ENCODE peak calls at places on chromosomes 16 and 17, in four cellular contexts. T, I, G and W are unnamed samples.

GRCh38 chr16:2715519-2715918 is 4.5 kb downstream of the PRSS27 start:
- DNase-seq in G (peak; percentile 45), I (peak; percentile 52), T (peak; percentile 67), W (peak; percentile 81)

GRCh38 chr16:85046957-85047866 is 19.6 kb downstream of the KIAA0513 start:
- DNase-seq in I (peak; percentile 44), G (peak; percentile 76), T (no peak), W (no peak)

GRCh38 chr16:69412287-69412686 is 12.1 kb upstream of the CYB5B start:
- DNase-seq in G (no peak), I (peak; percentile 41), T (no peak), W (no peak)

GRCh38 chr17:27627514-27627913 is 3.5 kb upstream of the LGALS9 start:
- DNase-seq in G (no peak), T (no peak), I (no peak), W (peak; percentile 84)

GRCh38 chr16:70680495-70681381 is 5.1 kb downstream of the MTSS2 start:
- DNase-seq in G (no peak), T (no peak), I (no peak), W (peak; percentile 68)

GRCh38 chr17:65697661-65698060 is 136.2 kb upstream of the AXIN2 start:
- DNase-seq in G (no peak), I (no peak), T (no peak), W (no peak)

GRCh38 chr17:19718613-19719364 is 2.4 kb upstream of the SLC47A2 start:
- DNase-seq in T (no peak), I (no peak), G (peak; percentile 36), W (no peak)

GRCh38 chr17:42288985-42289862 is 926 bp downstream of the STAT5A start:
- DNase-seq in T (peak; percentile 57), G (peak; percentile 67), I (no peak), W (peak; percentile 86)

GRCh38 chr16:26053889-26054288 is 362.1 kb downstream of the HS3ST4 start:
- DNase-seq in G (no peak), I (no peak), T (no peak), W (no peak)

GRCh38 chr17:57293077-57293476 is 36.8 kb downstream of the MSI2 start:
- DNase-seq in I (peak; percentile 9), G (peak; percentile 61), T (peak; percentile 97), W (no peak)

GRCh38 chr16:14180431-14181059 is 109.4 kb downstream of the MRTFB start:
- DNase-seq in G (no peak), T (no peak), I (no peak), W (no peak)

GRCh38 chr17:65495255-65496060 is 66.0 kb downstream of the AXIN2 start:
- DNase-seq in T (no peak), G (no peak), I (no peak), W (no peak)

GRCh38 chr16:88314991-88315542 is 67.7 kb upstream of the ZNF469 start:
- DNase-seq in T (no peak), G (no peak), I (no peak), W (peak; percentile 50)

GRCh38 chr17:1227917-1228751 is 42.1 kb upstream of the BHLHA9 start:
- DNase-seq in T (no peak), G (peak; percentile 20), I (no peak), W (no peak)

GRCh38 chr16:57185446-57185944 is 344 bp downstream of the PSME3IP1 start:
- DNase-seq in T (no peak), I (peak; percentile 69), G (peak; percentile 60), W (no peak)

GRCh38 chr16:87276091-87276561 is 41.1 kb downstream of the C16orf95 start:
- DNase-seq in G (no peak), T (no peak), I (no peak), W (no peak)

GRCh38 chr16:31409433-31409832 is 16.3 kb downstream of the ITGAD start:
- DNase-seq in I (peak; percentile 7), T (no peak), G (no peak), W (no peak)

GRCh38 chr17:21365016-21365415 is 11.1 kb upstream of the KCNJ12 start:
- DNase-seq in T (no peak), I (no peak), G (no peak), W (no peak)

GRCh38 chr16:71724320-71724751 is at the start of gene PHLPP2:
- DNase-seq in G (no peak), I (no peak), T (no peak), W (no peak)

GRCh38 chr16:57226701-57227621 is 18.1 kb upstream of the ARL2BP start:
- DNase-seq in G (no peak), I (no peak), T (no peak), W (no peak)

GRCh38 chr17:3739422-3740124 is 15.9 kb downstream of the HASPIN start:
- DNase-seq in G (no peak), I (no peak), T (no peak), W (no peak)

GRCh38 chr16:49868164-49868668 is 12.3 kb upstream of the ZNF423 start:
- DNase-seq in G (no peak), T (no peak), I (no peak), W (no peak)

GRCh38 chr17:73689596-73690275 is 45.5 kb upstream of the SDK2 start:
- DNase-seq in G (no peak), I (no peak), T (no peak), W (no peak)

GRCh38 chr17:7042507-7043194 is 1.2 kb downstream of the SLC16A11 start:
- DNase-seq in G (no peak), I (no peak), T (no peak), W (no peak)

GRCh38 chr16:59412275-59412841 is 678.2 kb upstream of the GOT2 start:
- DNase-seq in T (no peak), G (no peak), I (no peak), W (no peak)
- TF ChIP-seq CTCF in T (peak; percentile 80), G (no peak), I (peak; percentile 25), W (peak; percentile 81)

GRCh38 chr17:76276069-76276431 is 10.9 kb downstream of the UBALD2 start:
- DNase-seq in T (no peak), G (no peak), I (no peak), W (no peak)
- TF ChIP-seq CTCF in T (no peak), G (no peak), I (no peak), W (no peak)

DNA sequence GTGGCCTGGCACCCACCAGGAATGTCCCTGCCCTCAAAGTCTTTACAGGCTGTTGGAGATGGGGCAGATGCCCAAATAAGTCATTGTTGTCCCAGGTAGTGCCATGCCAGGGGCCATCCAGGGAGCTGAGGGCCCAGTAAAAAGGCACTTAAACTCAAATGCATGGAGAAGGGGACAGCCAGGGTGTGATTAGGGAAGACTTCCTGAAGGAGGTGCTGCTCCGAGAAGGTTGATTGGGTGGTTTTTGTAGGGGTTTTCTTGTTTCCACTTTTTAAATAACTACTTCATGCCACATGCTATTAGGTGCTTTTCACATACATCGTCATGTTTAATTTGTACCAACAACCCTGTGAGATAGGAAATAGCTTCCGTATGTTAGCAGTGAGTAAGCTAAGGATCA is 66.9 kb downstream of the RAI1 start:
- DNase-seq in G (no peak), I (no peak), T (no peak), W (no peak)
- TF ChIP-seq CTCF in G (no peak), I (no peak), T (no peak), W (peak; percentile 43)

DNA sequence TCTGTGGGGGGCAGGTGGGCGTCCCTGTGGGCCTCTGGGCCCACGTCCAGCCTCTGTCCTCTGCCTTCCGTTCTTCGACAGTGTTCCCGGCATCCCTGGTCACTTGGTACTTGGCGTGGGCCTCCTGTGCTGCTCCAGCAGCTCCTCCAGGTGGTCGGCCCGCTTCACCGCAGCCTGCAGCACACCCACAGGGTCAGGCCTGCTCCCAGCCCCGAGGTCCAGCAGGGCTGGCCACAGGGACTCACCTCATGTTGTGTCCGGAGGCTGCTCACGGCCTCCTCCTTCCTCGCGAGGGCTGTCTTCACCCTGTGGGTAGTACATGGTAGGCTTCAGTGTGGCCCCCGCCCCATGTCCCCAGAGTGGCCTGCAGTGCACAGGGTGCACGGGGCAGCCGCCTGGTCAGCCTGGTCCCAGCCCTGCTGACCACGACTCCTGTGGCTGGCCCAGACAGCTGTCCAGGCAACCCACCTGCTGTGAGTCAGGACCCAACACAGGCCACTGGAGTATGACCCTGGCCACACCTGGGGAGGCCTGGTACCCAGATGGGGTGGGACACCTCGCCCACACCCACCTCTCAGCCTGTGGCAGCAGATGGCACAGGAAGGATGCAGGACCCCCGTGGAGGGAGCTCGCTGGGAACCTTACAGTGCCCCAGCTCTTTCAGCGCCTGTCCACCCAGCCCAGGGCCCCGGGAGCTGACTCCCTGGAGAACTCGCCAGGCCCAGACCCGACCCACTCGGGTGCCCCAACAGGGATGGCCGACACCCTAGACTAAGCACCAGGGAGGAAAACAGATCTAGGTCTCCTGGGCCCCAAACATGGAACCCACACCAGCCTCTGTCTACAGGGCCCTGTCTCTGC is 23.9 kb upstream of the AATK start:
- DNase-seq in T (no peak), I (no peak), G (no peak), W (no peak)
- TF ChIP-seq CTCF in T (peak; percentile 7), I (no peak), G (peak; percentile 32), W (peak; percentile 29)